ENCODE peak calls at places on chromosomes 13 and 19, in ten cellular contexts. K is activated CD8-positive, alpha-beta memory T cell treated with anti-CD3 and anti-CD28 coated beads for 48 hours; H is HL-60; C is stimulated activated CD4-positive, alpha-beta T cell treated with anti-CD3 and anti-CD28 coated beads, Interleukin-2, amount 100 ng/mL, for 48 hours; J is naive thymus-derived CD8-positive, alpha-beta T cell; F is fibroblast of villous mesenchyme; U is SHP77; Y is Kasumi-1; M is fibroblast of lung; T is Calu3. I is an unnamed sample.

GRCh38 chr13:23433171-23434153 is at the start of gene SACS:
- DNase-seq in K (no peak), H (no peak), C (no peak), J (no peak), F (peak; percentile 31), U (peak; percentile 66), Y (no peak), M (peak; percentile 80), T (peak; percentile 8), I (peak; percentile 37)

GRCh38 chr13:99310382-99311031 is 3.3 kb upstream of the GPR183 start:
- DNase-seq in K (no peak), H (peak; percentile 68), C (no peak), J (no peak), F (peak; percentile 98), U (no peak), Y (no peak), M (peak; percentile 86), T (no peak), I (no peak)

GRCh38 chr13:109725995-109726637 is 60.3 kb downstream of the IRS2 start:
- DNase-seq in K (no peak), H (no peak), C (no peak), J (no peak), F (no peak), U (no peak), Y (no peak), M (no peak), T (no peak), I (no peak)

GRCh38 chr19:4013886-4014540 is 6.5 kb downstream of the PIAS4 start:
- DNase-seq in K (no peak), H (no peak), C (no peak), J (no peak), F (no peak), U (no peak), Y (no peak), M (no peak), T (no peak), I (no peak)

GRCh38 chr19:30109565-30109964 is 167.5 kb downstream of the URI1 start:
- DNase-seq in K (no peak), H (no peak), C (no peak), J (no peak), F (no peak), U (no peak), Y (no peak), M (no peak), T (no peak), I (no peak)

GRCh38 chr19:5690955-5691204 is 785 bp downstream of the RPL36 start:
- DNase-seq in K (no peak), H (no peak), C (no peak), J (peak; percentile 66), F (peak; percentile 36), U (no peak), Y (no peak), M (no peak), T (no peak), I (no peak)

GRCh38 chr13:100611678-100612492 is 23.3 kb upstream of the GGACT start:
- DNase-seq in K (no peak), H (no peak), C (no peak), J (no peak), F (no peak), U (no peak), Y (no peak), M (peak; percentile 49), T (no peak), I (no peak)

GRCh38 chr13:32026619-32027018 is 5.0 kb upstream of the FRY start:
- DNase-seq in K (no peak), H (no peak), C (no peak), J (no peak), F (no peak), U (no peak), Y (no peak), M (no peak), T (no peak), I (no peak)

GRCh38 chr19:46536391-46536790 is 40.7 kb upstream of the PNMA8B start:
- DNase-seq in K (no peak), H (no peak), C (no peak), J (no peak), F (no peak), U (no peak), Y (no peak), M (no peak), T (no peak), I (no peak)

GRCh38 chr19:56689198-56689597 is 17.6 kb upstream of the ZNF835 start:
- DNase-seq in K (no peak), H (no peak), C (no peak), J (no peak), F (no peak), U (no peak), Y (no peak), M (no peak), T (no peak), I (no peak)

GRCh38 chr13:107373551-107373950 is 805.6 kb upstream of the ARGLU1 start:
- DNase-seq in K (no peak), H (no peak), C (no peak), J (no peak), F (peak; percentile 88), U (peak; percentile 86), Y (peak; percentile 31), M (peak; percentile 83), T (no peak), I (peak; percentile 72)

GRCh38 chr19:44603201-44603945 is 10.0 kb upstream of the IGSF23 start:
- DNase-seq in K (no peak), H (no peak), C (no peak), J (no peak), F (peak; percentile 90), U (no peak), Y (no peak), M (peak; percentile 92), T (no peak), I (no peak)

GRCh38 chr13:61685683-61686013 is 270.0 kb upstream of the PCDH20 start:
- DNase-seq in K (no peak), H (no peak), C (no peak), J (no peak), F (no peak), U (peak; percentile 26), Y (no peak), M (no peak), T (no peak), I (peak; percentile 71)

GRCh38 chr19:38093587-38093986 is 130.4 kb downstream of the DPF1 start:
- DNase-seq in K (no peak), H (no peak), C (no peak), J (no peak), F (no peak), U (peak; percentile 18), Y (no peak), M (no peak), T (no peak), I (no peak)

GRCh38 chr19:7635670-7636069 is 1.2 kb upstream of the STXBP2 start:
- DNase-seq in K (no peak), H (no peak), C (no peak), J (no peak), F (no peak), U (no peak), Y (no peak), M (no peak), T (no peak), I (no peak)

GRCh38 chr13:50200988-50201387 is 185.7 kb downstream of the KCNRG start:
- DNase-seq in K (no peak), H (no peak), C (no peak), J (no peak), F (no peak), U (no peak), Y (no peak), M (peak; percentile 63), T (no peak), I (no peak)

GRCh38 chr13:111346281-111346680 is 25.8 kb downstream of the TEX29 start:
- DNase-seq in K (no peak), H (no peak), C (no peak), J (no peak), F (no peak), U (no peak), Y (no peak), M (no peak), T (no peak), I (no peak)

GRCh38 chr19:10800488-10800887 is 35.5 kb downstream of the TMED1 start:
- DNase-seq in K (no peak), H (no peak), C (no peak), J (no peak), F (peak; percentile 33), U (no peak), Y (no peak), M (no peak), T (no peak), I (no peak)

GRCh38 chr13:103328899-103329298 is 262.7 kb upstream of the SLC10A2 start:
- DNase-seq in K (no peak), H (no peak), C (no peak), J (no peak), F (no peak), U (no peak), Y (no peak), M (no peak), T (no peak), I (peak; percentile 9)

GRCh38 chr13:83453300-83453699 is 429.0 kb downstream of the SLITRK1 start:
- DNase-seq in K (no peak), H (no peak), C (no peak), J (no peak), F (no peak), U (no peak), Y (no peak), M (no peak), T (no peak), I (no peak)

I was measured in SK-MEL-5.